ENCODE peak calls at places on chromosomes 3 and 15, in eight cellular contexts. One of them, this sample, is unnamed.

GRCh38 chr3:95120921-95121320 is 1058.1 kb downstream of the NSUN3 start:
- DNase-seq in retina: no peak
- DNase-seq in OCI-M1: peak; percentile 54
- DNase-seq in T-cell: no peak
- DNase-seq in left cardiac atrium: no peak
- DNase-seq in NCI-H1092: no peak
- DNase-seq in aorta: no peak
- DNase-seq in activated naive CD4-positive, alpha-beta T cell treated with anti-CD3 and anti-CD28 coated beads, Interleukin-2, amount 50 U/mL, for 16 hours: no peak
- DNase-seq in this sample: no peak

GRCh38 chr3:101303089-101303731 is 17.2 kb downstream of the IMPG2 start:
- DNase-seq in retina: no peak
- DNase-seq in OCI-M1: peak; percentile 23
- DNase-seq in T-cell: no peak
- DNase-seq in left cardiac atrium: no peak
- DNase-seq in NCI-H1092: no peak
- DNase-seq in aorta: no peak
- DNase-seq in activated naive CD4-positive, alpha-beta T cell treated with anti-CD3 and anti-CD28 coated beads, Interleukin-2, amount 50 U/mL, for 16 hours: no peak
- DNase-seq in this sample: no peak

GRCh38 chr3:99577160-99577559 is 61.2 kb upstream of the COL8A1 start:
- DNase-seq in retina: no peak
- DNase-seq in OCI-M1: no peak
- DNase-seq in T-cell: no peak
- DNase-seq in left cardiac atrium: no peak
- DNase-seq in NCI-H1092: no peak
- DNase-seq in aorta: no peak
- DNase-seq in activated naive CD4-positive, alpha-beta T cell treated with anti-CD3 and anti-CD28 coated beads, Interleukin-2, amount 50 U/mL, for 16 hours: no peak
- DNase-seq in this sample: no peak

GRCh38 chr15:65920121-65920520 is 50.8 kb downstream of the RAB11A start:
- DNase-seq in retina: no peak
- DNase-seq in OCI-M1: no peak
- DNase-seq in T-cell: no peak
- DNase-seq in left cardiac atrium: no peak
- DNase-seq in NCI-H1092: no peak
- DNase-seq in aorta: no peak
- DNase-seq in activated naive CD4-positive, alpha-beta T cell treated with anti-CD3 and anti-CD28 coated beads, Interleukin-2, amount 50 U/mL, for 16 hours: no peak
- DNase-seq in this sample: peak; percentile 74

GRCh38 chr15:99151156-99151555 is 46.3 kb downstream of the SYNM start:
- DNase-seq in retina: no peak
- DNase-seq in OCI-M1: no peak
- DNase-seq in T-cell: no peak
- DNase-seq in left cardiac atrium: no peak
- DNase-seq in NCI-H1092: no peak
- DNase-seq in aorta: no peak
- DNase-seq in activated naive CD4-positive, alpha-beta T cell treated with anti-CD3 and anti-CD28 coated beads, Interleukin-2, amount 50 U/mL, for 16 hours: no peak
- DNase-seq in this sample: no peak

GRCh38 chr3:99485286-99485685 is 153.1 kb upstream of the COL8A1 start:
- DNase-seq in retina: no peak
- DNase-seq in OCI-M1: no peak
- DNase-seq in T-cell: no peak
- DNase-seq in left cardiac atrium: no peak
- DNase-seq in NCI-H1092: no peak
- DNase-seq in aorta: no peak
- DNase-seq in activated naive CD4-positive, alpha-beta T cell treated with anti-CD3 and anti-CD28 coated beads, Interleukin-2, amount 50 U/mL, for 16 hours: no peak
- DNase-seq in this sample: no peak

GRCh38 chr3:62252614-62253147 is 120.7 kb downstream of the FEZF2 start:
- DNase-seq in retina: no peak
- DNase-seq in OCI-M1: no peak
- DNase-seq in T-cell: no peak
- DNase-seq in left cardiac atrium: no peak
- DNase-seq in NCI-H1092: no peak
- DNase-seq in aorta: no peak
- DNase-seq in activated naive CD4-positive, alpha-beta T cell treated with anti-CD3 and anti-CD28 coated beads, Interleukin-2, amount 50 U/mL, for 16 hours: no peak
- DNase-seq in this sample: no peak

GRCh38 chr15:90184119-90184785 is 16.9 kb upstream of the SEMA4B start:
- DNase-seq in retina: no peak
- DNase-seq in OCI-M1: peak; percentile 95
- DNase-seq in T-cell: no peak
- DNase-seq in left cardiac atrium: peak; percentile 86
- DNase-seq in NCI-H1092: no peak
- DNase-seq in aorta: peak; percentile 88
- DNase-seq in activated naive CD4-positive, alpha-beta T cell treated with anti-CD3 and anti-CD28 coated beads, Interleukin-2, amount 50 U/mL, for 16 hours: peak; percentile 27
- DNase-seq in this sample: no peak

GRCh38 chr15:66703540-66703941 is 1.5 kb downstream of the SMAD6 start:
- DNase-seq in retina: no peak
- DNase-seq in OCI-M1: no peak
- DNase-seq in T-cell: no peak
- DNase-seq in left cardiac atrium: peak; percentile 57
- DNase-seq in NCI-H1092: peak; percentile 2
- DNase-seq in aorta: peak; percentile 74
- DNase-seq in activated naive CD4-positive, alpha-beta T cell treated with anti-CD3 and anti-CD28 coated beads, Interleukin-2, amount 50 U/mL, for 16 hours: no peak
- DNase-seq in this sample: peak; percentile 24

GRCh38 chr3:17014286-17014685 is 129.5 kb downstream of the PLCL2 start:
- DNase-seq in retina: no peak
- DNase-seq in OCI-M1: no peak
- DNase-seq in T-cell: no peak
- DNase-seq in left cardiac atrium: no peak
- DNase-seq in NCI-H1092: no peak
- DNase-seq in aorta: no peak
- DNase-seq in activated naive CD4-positive, alpha-beta T cell treated with anti-CD3 and anti-CD28 coated beads, Interleukin-2, amount 50 U/mL, for 16 hours: no peak
- DNase-seq in this sample: no peak

This sample was measured in NCI-H1105.